ENCODE peak calls at places on chromosomes 7 and 10, in five cellular contexts. One of them, this sample, is unnamed.

GRCh38 chr10:33212061-33212748 is 122.3 kb downstream of the NRP1 start:
- DNase-seq in fibroblast of mammary gland: peak
- DNase-seq in cardiac fibroblast: peak
- DNase-seq in keratinocyte: no peak
- DNase-seq in thoracic aorta: no peak
- DNase-seq in this sample: peak

GRCh38 chr10:83935911-83936310 is 203.4 kb upstream of the GHITM start:
- DNase-seq in fibroblast of mammary gland: no peak
- DNase-seq in cardiac fibroblast: no peak
- DNase-seq in keratinocyte: no peak
- DNase-seq in thoracic aorta: no peak
- DNase-seq in this sample: no peak

GRCh38 chr7:43114451-43114765 is 2.0 kb downstream of the HECW1 start:
- DNase-seq in fibroblast of mammary gland: no peak
- DNase-seq in cardiac fibroblast: no peak
- DNase-seq in keratinocyte: no peak
- DNase-seq in thoracic aorta: no peak
- DNase-seq in this sample: no peak

GRCh38 chr7:88842217-88842616 is 46.7 kb upstream of the TEX47 start:
- DNase-seq in fibroblast of mammary gland: no peak
- DNase-seq in cardiac fibroblast: no peak
- DNase-seq in keratinocyte: no peak
- DNase-seq in thoracic aorta: no peak
- DNase-seq in this sample: no peak

GRCh38 chr7:120407015-120407414 is 134.0 kb downstream of the KCND2 start:
- DNase-seq in fibroblast of mammary gland: peak
- DNase-seq in cardiac fibroblast: peak
- DNase-seq in keratinocyte: no peak
- DNase-seq in thoracic aorta: no peak
- DNase-seq in this sample: peak

GRCh38 chr7:75638607-75639070 is 100.1 kb downstream of the HIP1 start:
- DNase-seq in fibroblast of mammary gland: peak
- DNase-seq in cardiac fibroblast: peak
- DNase-seq in keratinocyte: no peak
- DNase-seq in thoracic aorta: no peak
- DNase-seq in this sample: peak

GRCh38 chr10:45418859-45419672 is 45.0 kb downstream of the ALOX5 start:
- DNase-seq in fibroblast of mammary gland: peak
- DNase-seq in cardiac fibroblast: peak
- DNase-seq in keratinocyte: no peak
- DNase-seq in thoracic aorta: no peak
- DNase-seq in this sample: peak

GRCh38 chr7:71377062-71377461 is 245.1 kb downstream of the GALNT17 start:
- DNase-seq in fibroblast of mammary gland: no peak
- DNase-seq in cardiac fibroblast: no peak
- DNase-seq in keratinocyte: no peak
- DNase-seq in thoracic aorta: no peak
- DNase-seq in this sample: no peak

GRCh38 chr7:108492742-108493141 is 33.2 kb downstream of the PNPLA8 start:
- DNase-seq in fibroblast of mammary gland: no peak
- DNase-seq in cardiac fibroblast: no peak
- DNase-seq in keratinocyte: no peak
- DNase-seq in thoracic aorta: no peak
- DNase-seq in this sample: peak

GRCh38 chr7:2440608-2441245 is 35.5 kb downstream of the GRIFIN start:
- DNase-seq in fibroblast of mammary gland: no peak
- DNase-seq in cardiac fibroblast: no peak
- DNase-seq in keratinocyte: no peak
- DNase-seq in thoracic aorta: no peak
- DNase-seq in this sample: peak

GRCh38 chr10:103481974-103482531 is 3.0 kb upstream of the CALHM3 start:
- DNase-seq in fibroblast of mammary gland: peak
- DNase-seq in cardiac fibroblast: peak
- DNase-seq in keratinocyte: no peak
- DNase-seq in thoracic aorta: no peak
- DNase-seq in this sample: peak

GRCh38 chr7:131021902-131022301 is 287.9 kb upstream of the KLF14 start:
- DNase-seq in fibroblast of mammary gland: no peak
- DNase-seq in cardiac fibroblast: no peak
- DNase-seq in keratinocyte: no peak
- DNase-seq in thoracic aorta: no peak
- DNase-seq in this sample: no peak

GRCh38 chr7:94100723-94101345 is 96.7 kb upstream of the BET1 start:
- DNase-seq in fibroblast of mammary gland: no peak
- DNase-seq in cardiac fibroblast: no peak
- DNase-seq in keratinocyte: no peak
- DNase-seq in thoracic aorta: no peak
- DNase-seq in this sample: no peak

GRCh38 chr10:88347022-88347421 is 236.1 kb downstream of the RNLS start:
- DNase-seq in fibroblast of mammary gland: no peak
- DNase-seq in cardiac fibroblast: peak
- DNase-seq in keratinocyte: no peak
- DNase-seq in thoracic aorta: no peak
- DNase-seq in this sample: peak

GRCh38 chr7:155851892-155852291 is 39.6 kb upstream of the SHH start:
- DNase-seq in fibroblast of mammary gland: no peak
- DNase-seq in cardiac fibroblast: no peak
- DNase-seq in keratinocyte: no peak
- DNase-seq in thoracic aorta: no peak
- DNase-seq in this sample: no peak

GRCh38 chr7:86833360-86833759 is 189.7 kb downstream of the GRM3 start:
- DNase-seq in fibroblast of mammary gland: no peak
- DNase-seq in cardiac fibroblast: no peak
- DNase-seq in keratinocyte: no peak
- DNase-seq in thoracic aorta: no peak
- DNase-seq in this sample: no peak

GRCh38 chr10:46998595-46998994 is 87.4 kb downstream of the PTPN20 start:
- DNase-seq in fibroblast of mammary gland: no peak
- DNase-seq in cardiac fibroblast: no peak
- DNase-seq in keratinocyte: no peak
- DNase-seq in thoracic aorta: no peak
- DNase-seq in this sample: no peak

GRCh38 chr10:46999217-46999616 is 88.0 kb downstream of the PTPN20 start:
- DNase-seq in fibroblast of mammary gland: no peak
- DNase-seq in cardiac fibroblast: no peak
- DNase-seq in keratinocyte: no peak
- DNase-seq in thoracic aorta: no peak
- DNase-seq in this sample: no peak

GRCh38 chr10:46998192-46998591 is 87.0 kb downstream of the PTPN20 start:
- DNase-seq in fibroblast of mammary gland: no peak
- DNase-seq in cardiac fibroblast: no peak
- DNase-seq in keratinocyte: no peak
- DNase-seq in thoracic aorta: no peak
- DNase-seq in this sample: no peak

GRCh38 chr10:46992794-46993552 is 81.7 kb downstream of the PTPN20 start:
- DNase-seq in fibroblast of mammary gland: peak
- DNase-seq in cardiac fibroblast: peak
- DNase-seq in keratinocyte: no peak
- DNase-seq in thoracic aorta: no peak
- DNase-seq in this sample: peak

DNA sequence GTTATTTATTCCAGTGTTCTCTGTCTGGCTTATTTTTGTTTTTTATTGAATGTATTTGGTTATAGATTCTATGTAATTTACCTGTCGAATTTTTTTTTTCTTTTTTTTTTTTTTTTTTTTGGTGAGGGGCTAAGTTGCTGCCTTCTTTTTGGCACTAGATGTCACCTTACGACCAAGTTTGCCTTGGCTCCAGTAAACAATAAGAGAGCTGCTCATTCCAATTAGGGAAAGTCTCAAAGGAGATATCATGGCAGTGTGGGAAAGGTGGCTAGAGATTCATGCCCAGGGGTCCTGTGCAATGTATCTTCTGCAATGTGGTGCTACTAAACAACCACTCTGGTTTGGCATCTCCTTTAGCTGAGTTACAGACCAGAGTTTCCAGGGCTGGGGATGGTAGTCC is 84.0 kb downstream of the PTPN20 start:
- DNase-seq in fibroblast of mammary gland: no peak
- DNase-seq in cardiac fibroblast: peak
- DNase-seq in keratinocyte: no peak
- DNase-seq in thoracic aorta: no peak
- DNase-seq in this sample: no peak
- TF ChIP-seq CTCF in fibroblast of mammary gland: no peak
- TF ChIP-seq CTCF in cardiac fibroblast: no peak
- TF ChIP-seq CTCF in keratinocyte: no peak
- TF ChIP-seq CTCF in thoracic aorta: no peak
- TF ChIP-seq CTCF in this sample: no peak

GRCh38 chr10:71211053-71211452 is 1.3 kb upstream of the UNC5B start:
- DNase-seq in fibroblast of mammary gland: no peak
- DNase-seq in cardiac fibroblast: no peak
- DNase-seq in keratinocyte: no peak
- DNase-seq in thoracic aorta: no peak
- DNase-seq in this sample: no peak

GRCh38 chr10:71213127-71213616 is 802 bp downstream of the UNC5B start:
- DNase-seq in fibroblast of mammary gland: peak
- DNase-seq in cardiac fibroblast: peak
- DNase-seq in keratinocyte: peak
- DNase-seq in thoracic aorta: no peak
- DNase-seq in this sample: peak

GRCh38 chr10:71213761-71214440 is 1.5 kb downstream of the UNC5B start:
- DNase-seq in fibroblast of mammary gland: peak
- DNase-seq in cardiac fibroblast: peak
- DNase-seq in keratinocyte: no peak
- DNase-seq in thoracic aorta: no peak
- DNase-seq in this sample: peak

GRCh38 chr10:71211759-71212248 is 566 bp upstream of the UNC5B start:
- DNase-seq in fibroblast of mammary gland: no peak
- DNase-seq in cardiac fibroblast: no peak
- DNase-seq in keratinocyte: no peak
- DNase-seq in thoracic aorta: no peak
- DNase-seq in this sample: no peak

GRCh38 chr10:71212249-71213126 is at the start of gene UNC5B:
- DNase-seq in fibroblast of mammary gland: peak
- DNase-seq in cardiac fibroblast: peak
- DNase-seq in keratinocyte: no peak
- DNase-seq in thoracic aorta: peak
- DNase-seq in this sample: peak
- H3K4me3 ChIP-seq in fibroblast of mammary gland: peak
- H3K4me3 ChIP-seq in cardiac fibroblast: peak
- H3K4me3 ChIP-seq in keratinocyte: peak
- H3K4me3 ChIP-seq in thoracic aorta: peak
- H3K4me3 ChIP-seq in this sample: peak

GRCh38 chr7:24172859-24173258 is 111.1 kb upstream of the NPY start:
- DNase-seq in fibroblast of mammary gland: no peak
- DNase-seq in cardiac fibroblast: no peak
- DNase-seq in keratinocyte: no peak
- DNase-seq in thoracic aorta: no peak
- DNase-seq in this sample: no peak

GRCh38 chr7:24169077-24169624 is 114.8 kb upstream of the NPY start:
- DNase-seq in fibroblast of mammary gland: no peak
- DNase-seq in cardiac fibroblast: no peak
- DNase-seq in keratinocyte: no peak
- DNase-seq in thoracic aorta: no peak
- DNase-seq in this sample: no peak
- TF ChIP-seq CTCF in fibroblast of mammary gland: no peak
- TF ChIP-seq CTCF in cardiac fibroblast: no peak
- TF ChIP-seq CTCF in keratinocyte: no peak
- TF ChIP-seq CTCF in thoracic aorta: no peak
- TF ChIP-seq CTCF in this sample: no peak

DNA sequence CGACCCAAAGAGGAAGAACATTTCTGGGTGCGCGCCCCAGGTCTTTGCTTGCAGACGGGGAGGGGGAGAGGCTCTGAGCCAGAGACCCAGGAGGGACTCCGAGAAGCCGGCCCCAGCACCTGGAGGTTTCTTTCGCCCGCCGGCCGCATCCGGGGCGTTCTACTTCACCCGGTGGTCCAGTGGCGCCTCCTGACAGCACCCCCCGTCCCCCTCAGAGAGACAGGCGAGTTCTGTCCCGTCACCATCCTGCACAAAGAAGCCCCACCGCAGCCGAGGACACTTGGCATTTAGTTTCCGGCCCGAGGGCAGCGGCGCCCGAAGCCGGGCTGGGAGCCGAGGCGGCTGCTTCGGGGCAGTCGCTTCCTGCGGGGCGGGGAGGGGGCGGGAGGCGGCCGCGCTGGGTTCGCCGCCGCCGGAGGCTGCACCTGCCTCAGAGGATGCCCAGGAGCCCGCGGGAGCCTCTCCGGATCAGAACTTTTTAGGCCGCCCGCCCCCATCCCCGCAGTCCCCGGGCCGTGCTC is at the start of gene TMEM178B:
- DNase-seq in fibroblast of mammary gland: no peak
- DNase-seq in cardiac fibroblast: no peak
- DNase-seq in keratinocyte: no peak
- DNase-seq in thoracic aorta: no peak
- DNase-seq in this sample: no peak
- H3K4me3 ChIP-seq in fibroblast of mammary gland: peak
- H3K4me3 ChIP-seq in cardiac fibroblast: peak
- H3K4me3 ChIP-seq in keratinocyte: peak
- H3K4me3 ChIP-seq in thoracic aorta: peak
- H3K4me3 ChIP-seq in this sample: peak

DNA sequence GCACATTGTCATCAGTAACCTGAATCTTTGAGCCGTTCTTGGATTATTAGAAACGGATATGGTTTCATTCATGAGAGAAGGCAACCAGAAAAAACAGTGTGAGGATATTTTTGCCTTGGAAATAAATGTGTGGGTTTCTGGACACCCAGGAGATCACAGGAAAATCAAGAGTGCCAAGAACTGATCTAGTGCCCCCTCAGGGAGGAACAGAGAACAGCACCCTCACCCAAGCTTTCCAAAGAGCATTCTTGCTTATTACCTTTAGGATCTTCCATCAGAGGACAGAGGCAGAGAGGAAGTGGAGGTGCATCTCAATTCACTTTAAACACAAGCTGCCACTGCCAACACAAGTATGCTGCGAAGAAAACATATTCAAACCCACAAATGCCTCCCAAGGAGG is 851.5 kb upstream of the COBL start:
- DNase-seq in fibroblast of mammary gland: no peak
- DNase-seq in cardiac fibroblast: no peak
- DNase-seq in keratinocyte: no peak
- DNase-seq in thoracic aorta: no peak
- DNase-seq in this sample: no peak
- TF ChIP-seq CTCF in fibroblast of mammary gland: no peak
- TF ChIP-seq CTCF in cardiac fibroblast: no peak
- TF ChIP-seq CTCF in keratinocyte: peak
- TF ChIP-seq CTCF in thoracic aorta: no peak
- TF ChIP-seq CTCF in this sample: no peak